ENCODE peak calls at places on chromosome 18, in seven cellular contexts. K is glutamatergic neuron; I is omental fat pad; N is GM06990; V is GM03348; S is activated naive CD4-positive, alpha-beta T cell treated with anti-CD3 and anti-CD28 coated beads, Interleukin-2, amount 50 U/mL, for 16 hours; U is neural progenitor cell. X is an unnamed sample.

GRCh38 chr18:78542204-78542603 is 437.4 kb upstream of the SALL3 start:
- DNase-seq in K (no peak), I (no peak), N (no peak), V (no peak), S (no peak), U (no peak), X (no peak)

GRCh38 chr18:5238371-5238758 is 41.3 kb upstream of the AKAIN1 start:
- DNase-seq in K (peak), I (no peak), N (no peak), V (peak), S (peak), U (peak), X (peak)

GRCh38 chr18:76658627-76659026 is 163.6 kb upstream of the ZNF516 start:
- DNase-seq in K (peak), I (no peak), N (no peak), V (no peak), S (no peak), U (peak), X (no peak)

GRCh38 chr18:68181956-68182355 is 533.0 kb downstream of the TMX3 start:
- DNase-seq in K (no peak), I (no peak), N (no peak), V (peak), S (no peak), U (no peak), X (no peak)

GRCh38 chr18:42508683-42509347 is 553.8 kb downstream of the PIK3C3 start:
- DNase-seq in K (no peak), I (no peak), N (no peak), V (no peak), S (no peak), U (no peak), X (no peak)

GRCh38 chr18:12406376-12407111 is 1.2 kb upstream of the PRELID3A start:
- DNase-seq in K (no peak), I (no peak), N (no peak), V (no peak), S (no peak), U (no peak), X (no peak)

GRCh38 chr18:60549338-60549960 is 176.9 kb upstream of the MC4R start:
- DNase-seq in K (no peak), I (no peak), N (peak), V (peak), S (no peak), U (peak), X (no peak)

GRCh38 chr18:79796531-79797390 is 977 bp upstream of the KCNG2 start:
- DNase-seq in K (peak), I (no peak), N (no peak), V (peak), S (no peak), U (peak), X (no peak)

GRCh38 chr18:56532176-56532840 is 106.1 kb downstream of the TXNL1 start:
- DNase-seq in K (no peak), I (no peak), N (peak), V (peak), S (no peak), U (no peak), X (no peak)

GRCh38 chr18:34339155-34339554 is 114.4 kb upstream of the NOL4 start:
- DNase-seq in K (no peak), I (no peak), N (no peak), V (no peak), S (no peak), U (no peak), X (no peak)

GRCh38 chr18:61948842-61949438 is 56.1 kb upstream of the RNF152 start:
- DNase-seq in K (no peak), I (no peak), N (no peak), V (no peak), S (no peak), U (peak), X (no peak)

GRCh38 chr18:42114310-42114943 is 159.4 kb downstream of the PIK3C3 start:
- DNase-seq in K (peak), I (no peak), N (peak), V (peak), S (peak), U (peak), X (no peak)

GRCh38 chr18:71020342-71021096 is 731.7 kb downstream of the SOCS6 start:
- DNase-seq in K (no peak), I (no peak), N (no peak), V (no peak), S (no peak), U (no peak), X (no peak)

GRCh38 chr18:8140841-8141501 is 468.3 kb upstream of the RAB12 start:
- DNase-seq in K (no peak), I (no peak), N (no peak), V (peak), S (no peak), U (no peak), X (no peak)

GRCh38 chr18:22260208-22260816 is 90.9 kb downstream of the GATA6 start:
- DNase-seq in K (no peak), I (no peak), N (no peak), V (no peak), S (no peak), U (no peak), X (no peak)

GRCh38 chr18:22349966-22350365 is 67.7 kb downstream of the CTAGE1 start:
- DNase-seq in K (no peak), I (no peak), N (no peak), V (no peak), S (no peak), U (no peak), X (no peak)

GRCh38 chr18:59446012-59446411 is 86.9 kb upstream of the LMAN1 start:
- DNase-seq in K (no peak), I (no peak), N (no peak), V (peak), S (no peak), U (peak), X (no peak)

GRCh38 chr18:4599312-4599711 is 144.2 kb upstream of the DLGAP1 start:
- DNase-seq in K (peak), I (no peak), N (peak), V (no peak), S (no peak), U (peak), X (no peak)

GRCh38 chr18:40867452-40867851 is 1087.6 kb upstream of the PIK3C3 start:
- DNase-seq in K (no peak), I (no peak), N (no peak), V (peak), S (no peak), U (no peak), X (no peak)

GRCh38 chr18:36672437-36673344 is 156.1 kb downstream of the TPGS2 start:
- DNase-seq in K (no peak), I (no peak), N (peak), V (peak), S (no peak), U (no peak), X (no peak)

GRCh38 chr18:8706545-8706980 is 1.2 kb downstream of the MTCL1 start:
- DNase-seq in K (no peak), I (no peak), N (no peak), V (peak), S (peak), U (peak), X (no peak)

X was measured in activated T-helper 1 cell treated with anti-CD3 and anti-CD28 coated beads, Interleukin-2, amount 50 U/mL, for 16 hours.